ENCODE peak calls at places on chromosomes 13 and 19, in ten cellular contexts. D is endodermal cell; P is tibial nerve; E is coronary artery; K is thoracic aorta; B is CD8-positive, alpha-beta T cell; F is mammary epithelial cell; U is prostate gland; J is suprapubic skin; H is PC-9. Q is an unnamed sample.

GRCh38 chr19:6164906-6165531 is 29.6 kb downstream of the ACSBG2 start:
- DNase-seq in D (no peak), P (no peak), E (peak; percentile 9), K (no peak), B (no peak), F (peak; percentile 13), U (no peak), J (peak; percentile 23), H (no peak), Q (no peak)

GRCh38 chr19:6218497-6219146 is 61.2 kb downstream of the MLLT1 start:
- DNase-seq in D (peak; percentile 98), P (peak; percentile 98), E (peak; percentile 90), K (peak; percentile 86), B (peak; percentile 74), F (peak; percentile 58), U (peak; percentile 88), J (peak; percentile 95), H (peak; percentile 49), Q (peak; percentile 68)

GRCh38 chr19:39816287-39817048 is 17.5 kb downstream of the DYRK1B start:
- DNase-seq in D (no peak), P (no peak), E (no peak), K (no peak), B (no peak), F (no peak), U (no peak), J (no peak), H (no peak), Q (no peak)

GRCh38 chr13:30835442-30835841 is 70.6 kb upstream of the MEDAG start:
- DNase-seq in D (no peak), P (no peak), E (no peak), K (no peak), B (no peak), F (no peak), U (peak; percentile 36), J (no peak), H (no peak), Q (no peak)

GRCh38 chr13:43054803-43055802 is 31.7 kb downstream of the DNAJC15 start:
- DNase-seq in D (peak; percentile 89), P (no peak), E (no peak), K (no peak), B (no peak), F (peak; percentile 32), U (peak; percentile 18), J (no peak), H (peak; percentile 58), Q (no peak)

GRCh38 chr13:41398494-41399190 is 58.7 kb upstream of the RGCC start:
- DNase-seq in D (no peak), P (no peak), E (no peak), K (no peak), B (no peak), F (no peak), U (no peak), J (no peak), H (no peak), Q (no peak)

GRCh38 chr13:22064854-22065646 is 394.2 kb downstream of the FGF9 start:
- DNase-seq in D (peak; percentile 56), P (no peak), E (no peak), K (no peak), B (no peak), F (no peak), U (no peak), J (no peak), H (no peak), Q (no peak)

GRCh38 chr13:99313473-99313872 is 6.3 kb upstream of the GPR183 start:
- DNase-seq in D (no peak), P (no peak), E (no peak), K (no peak), B (no peak), F (no peak), U (no peak), J (no peak), H (no peak), Q (no peak)

GRCh38 chr13:30463820-30464495 is 1.8 kb downstream of the HMGB1 start:
- DNase-seq in D (peak; percentile 65), P (peak; percentile 50), E (peak; percentile 80), K (no peak), B (peak; percentile 61), F (peak; percentile 67), U (peak; percentile 60), J (peak; percentile 83), H (no peak), Q (peak; percentile 74)

GRCh38 chr13:114119196-114119595 is 13.2 kb downstream of the RASA3 start:
- DNase-seq in D (peak; percentile 93), P (no peak), E (no peak), K (no peak), B (no peak), F (peak; percentile 30), U (no peak), J (no peak), H (no peak), Q (peak; percentile 34)

GRCh38 chr13:114118086-114118762 is 14.2 kb downstream of the RASA3 start:
- DNase-seq in D (no peak), P (no peak), E (no peak), K (no peak), B (no peak), F (no peak), U (no peak), J (no peak), H (no peak), Q (peak; percentile 24)

GRCh38 chr13:114120486-114121430 is 11.7 kb downstream of the RASA3 start:
- DNase-seq in D (no peak), P (no peak), E (no peak), K (no peak), B (no peak), F (no peak), U (no peak), J (no peak), H (no peak), Q (no peak)

GRCh38 chr13:114116734-114117133 is 15.7 kb downstream of the RASA3 start:
- DNase-seq in D (peak; percentile 49), P (no peak), E (no peak), K (no peak), B (no peak), F (no peak), U (no peak), J (no peak), H (no peak), Q (no peak)

DNA sequence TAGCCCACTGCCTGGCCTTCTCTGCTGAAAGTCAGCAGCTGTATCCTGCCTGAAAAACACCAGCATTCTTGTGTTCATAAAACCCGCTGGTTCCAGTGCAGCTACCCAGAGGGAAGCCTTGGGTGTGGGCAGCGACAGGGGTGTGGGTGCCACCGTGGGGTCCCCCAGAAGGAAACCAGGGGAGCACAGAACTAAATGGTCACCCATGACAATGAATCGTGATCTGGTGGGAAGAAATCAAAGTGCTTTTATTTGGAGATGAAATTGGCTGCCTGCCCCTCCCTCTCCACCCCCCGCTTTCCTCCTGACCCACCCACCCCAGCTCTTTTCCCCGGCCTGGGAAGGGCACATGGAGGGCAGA is 13.7 kb downstream of the RASA3 start:
- DNase-seq in D (no peak), P (no peak), E (no peak), K (no peak), B (no peak), F (no peak), U (no peak), J (no peak), H (no peak), Q (peak; percentile 46)
- H3K27ac ChIP-seq in D (peak overlapping the region; percentile 93), P (peak overlapping the region; percentile 87), E (peak overlapping the region; percentile 74), K (peak overlapping the region; percentile 91), B (peak overlapping the region; percentile 4), F (no peak overlapping the region), U (peak overlapping the region; percentile 27), J (peak overlapping the region; percentile 66), H (no peak overlapping the region), Q (peak overlapping the region; percentile 35)

DNA sequence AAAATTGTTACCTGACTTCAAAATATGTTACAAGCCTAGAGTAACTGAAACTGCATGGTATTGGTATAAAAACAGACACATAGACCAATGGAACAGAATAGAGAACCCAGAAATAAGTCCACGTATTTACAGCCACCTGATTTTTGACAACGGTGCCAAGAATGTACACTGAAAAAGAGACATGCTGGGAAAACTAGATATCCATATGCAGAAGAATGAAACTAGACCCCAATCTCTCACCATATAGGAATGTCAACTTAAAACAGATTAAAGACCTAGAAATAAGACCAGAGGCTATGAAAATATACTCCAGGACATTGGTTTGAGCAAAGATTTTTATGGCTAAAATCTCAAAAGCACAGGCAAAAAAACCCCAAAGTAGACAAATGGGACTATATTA is 76.5 kb downstream of the LATS2 start:
- DNase-seq in D (no peak), P (no peak), E (no peak), K (no peak), B (no peak), F (no peak), U (no peak), J (no peak), H (no peak), Q (no peak)
- H3K27ac ChIP-seq in D (no peak overlapping the region), P (no peak overlapping the region), E (no peak overlapping the region), K (no peak overlapping the region), B (no peak overlapping the region), F (no peak overlapping the region), U (no peak overlapping the region), J (no peak overlapping the region), H (no peak overlapping the region), Q (no peak overlapping the region)

DNA sequence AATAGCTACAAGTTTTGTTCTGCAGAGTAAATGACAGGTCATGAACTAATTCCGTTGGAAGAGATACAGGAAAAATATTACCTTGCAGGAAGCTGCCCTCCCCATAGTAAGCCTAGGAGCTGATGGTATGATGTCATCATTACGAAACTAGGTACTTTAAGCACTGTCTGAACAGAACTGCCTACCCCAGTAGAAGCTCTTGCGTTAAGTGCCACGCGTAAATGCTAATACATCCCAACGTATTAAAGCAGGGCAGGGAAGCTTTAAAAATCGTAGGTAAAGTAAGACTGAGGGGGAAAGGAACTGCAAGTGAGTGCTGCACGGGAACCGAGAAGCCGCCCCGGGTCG is 572 bp downstream of the UGGT2 start:
- DNase-seq in D (no peak), P (no peak), E (peak; percentile 83), K (no peak), B (no peak), F (peak; percentile 60), U (no peak), J (no peak), H (peak; percentile 63), Q (no peak)
- H3K27ac ChIP-seq in D (no peak overlapping the region), P (peak overlapping the region; percentile 71), E (peak overlapping the region; percentile 86), K (peak overlapping the region; percentile 85), B (no peak overlapping the region), F (peak overlapping the region; percentile 67), U (peak overlapping the region; percentile 76), J (peak overlapping the region; percentile 86), H (peak overlapping the region; percentile 82), Q (peak overlapping the region; percentile 89)

GRCh38 chr19:53554804-53555203 is 16.9 kb downstream of the ZNF331 start:
- DNase-seq in D (no peak), P (no peak), E (no peak), K (no peak), B (no peak), F (no peak), U (no peak), J (no peak), H (no peak), Q (no peak)

GRCh38 chr19:53553865-53554791 is 16.2 kb downstream of the ZNF331 start:
- DNase-seq in D (no peak), P (peak; percentile 57), E (peak; percentile 92), K (peak; percentile 56), B (peak; percentile 84), F (peak; percentile 78), U (peak; percentile 74), J (peak; percentile 94), H (no peak), Q (peak; percentile 83)

GRCh38 chr19:53552001-53552721 is 14.2 kb downstream of the ZNF331 start:
- DNase-seq in D (no peak), P (no peak), E (no peak), K (no peak), B (no peak), F (no peak), U (no peak), J (no peak), H (no peak), Q (no peak)

GRCh38 chr19:53555352-53555751 is 17.4 kb downstream of the ZNF331 start:
- DNase-seq in D (no peak), P (no peak), E (no peak), K (no peak), B (no peak), F (no peak), U (no peak), J (no peak), H (no peak), Q (no peak)

GRCh38 chr19:53553159-53553558 is 15.2 kb downstream of the ZNF331 start:
- DNase-seq in D (no peak), P (no peak), E (no peak), K (no peak), B (no peak), F (no peak), U (no peak), J (no peak), H (no peak), Q (no peak)
- H3K27ac ChIP-seq in D (no peak overlapping the region), P (peak overlapping the region; percentile 89), E (no peak overlapping the region), K (no peak overlapping the region), B (peak overlapping the region; percentile 97), F (no peak overlapping the region), U (no peak overlapping the region), J (no peak overlapping the region), H (no peak overlapping the region), Q (no peak overlapping the region)

Q was measured in pancreas.